ENCODE peak calls at places on chromosomes 3 and 15, in four cellular contexts. Z is fibroblast of lung; E is CD4-positive, CD25-positive, alpha-beta regulatory T cell; K is stimulated activated CD4-positive, alpha-beta T cell treated with anti-CD3 and anti-CD28 coated beads, Interleukin-12 subunit alpha, Interleukin-12 subunit beta, amount 100 ng/mL, for 4 hours. V is an unnamed sample.
A peak's percentile ranks its signal among the peaks of the same experiment; 100 is the strongest.

GRCh38 chr3:29438580-29438979 is 157.7 kb downstream of the RBMS3 start:
- DNase-seq in Z (no peak), E (no peak), K (no peak), V (no peak)

GRCh38 chr3:56796202-56796601 is 5.5 kb downstream of the ARHGEF3 start:
- DNase-seq in Z (peak; percentile 74), K (no peak), E (no peak), V (no peak)

GRCh38 chr3:101903426-101903825 is 54.1 kb downstream of the NFKBIZ start:
- DNase-seq in E (no peak), Z (peak; percentile 32), K (no peak), V (no peak)

GRCh38 chr15:36958611-36959010 is 141.7 kb downstream of the MEIS2 start:
- DNase-seq in E (no peak), K (no peak), Z (no peak), V (no peak)

GRCh38 chr3:170731281-170731680 is 138.7 kb downstream of the RPL22L1 start:
- DNase-seq in Z (no peak), K (no peak), E (no peak), V (no peak)

GRCh38 chr3:186590580-186591296 is 20.2 kb downstream of the DNAJB11 start:
- DNase-seq in K (no peak), E (no peak), Z (no peak), V (no peak)

GRCh38 chr3:184050217-184050847 is 2.5 kb upstream of the HTR3C start:
- DNase-seq in Z (no peak), E (no peak), K (no peak), V (no peak)

GRCh38 chr15:39265261-39265660 is 315.6 kb upstream of the THBS1 start:
- DNase-seq in K (no peak), E (no peak), Z (no peak), V (no peak)

GRCh38 chr3:56976666-56977560 is 83.6 kb upstream of the SPATA12 start:
- DNase-seq in Z (peak; percentile 78), E (no peak), K (no peak), V (no peak)

GRCh38 chr3:101836907-101837598 is 12.3 kb upstream of the NFKBIZ start:
- DNase-seq in E (no peak), K (no peak), Z (peak; percentile 90), V (no peak)

GRCh38 chr3:10548997-10549396 is 43.6 kb upstream of the ATP2B2 start:
- DNase-seq in K (no peak), Z (no peak), E (no peak), V (no peak)

GRCh38 chr15:67149859-67150824 is 84.7 kb downstream of the SMAD3 start:
- DNase-seq in Z (peak; percentile 98), E (no peak), K (peak; percentile 26), V (no peak)

GRCh38 chr15:49135342-49135857 is 20.0 kb downstream of the COPS2 start:
- DNase-seq in E (no peak), Z (no peak), K (no peak), V (no peak)

GRCh38 chr3:62585861-62586260 is 212.5 kb upstream of the FEZF2 start:
- DNase-seq in Z (no peak), K (no peak), E (no peak), V (no peak)

GRCh38 chr15:99452728-99453643 is 112.8 kb upstream of the MEF2A start:
- DNase-seq in E (no peak), Z (peak; percentile 58), K (no peak), V (no peak)

GRCh38 chr15:96047255-96047931 is 283.1 kb upstream of the NR2F2 start:
- DNase-seq in E (no peak), K (no peak), Z (peak; percentile 93), V (no peak)

GRCh38 chr3:149886957-149887356 is 73.9 kb downstream of the RNF13 start:
- DNase-seq in K (no peak), E (no peak), Z (no peak), V (no peak)

GRCh38 chr3:64856953-64857516 is 169.2 kb upstream of the ADAMTS9 start:
- DNase-seq in E (no peak), K (no peak), Z (no peak), V (no peak)

GRCh38 chr3:11914041-11914440 is 67.4 kb upstream of the TAMM41 start:
- DNase-seq in Z (no peak), E (no peak), K (no peak), V (no peak)

GRCh38 chr3:181739628-181740027 is 27.9 kb downstream of the SOX2 start:
- DNase-seq in K (no peak), E (no peak), Z (no peak), V (no peak)

GRCh38 chr3:181913254-181913653 is 201.5 kb downstream of the SOX2 start:
- DNase-seq in Z (no peak), E (no peak), K (no peak), V (no peak)

GRCh38 chr3:108664266-108664665 is 74.7 kb downstream of the DZIP3 start:
- DNase-seq in K (no peak), E (no peak), Z (no peak), V (no peak)

GRCh38 chr3:172918165-172918564 is 167.6 kb downstream of the ECT2 start:
- DNase-seq in K (no peak), E (no peak), Z (peak; percentile 74), V (no peak)